ENCODE peak calls at places on chromosomes 7 and 10, in six cellular contexts. One of them, this sample, is unnamed.
A peak's percentile ranks its signal among the peaks of the same experiment; 100 is the strongest.

GRCh38 chr10:50991496-50992355 is 82.6 kb upstream of the PRKG1 start:
- DNase-seq in myocyte: peak; percentile 66
- DNase-seq in globus pallidus: no peak
- DNase-seq in LoVo: peak; percentile 14
- DNase-seq in GM12865: no peak
- DNase-seq in Right ventricle myocardium superior: peak; percentile 80
- DNase-seq in this sample: no peak

GRCh38 chr10:80528185-80528700 is 9.5 kb upstream of the SH2D4B start:
- DNase-seq in myocyte: no peak
- DNase-seq in globus pallidus: peak; percentile 51
- DNase-seq in LoVo: no peak
- DNase-seq in GM12865: no peak
- DNase-seq in Right ventricle myocardium superior: no peak
- DNase-seq in this sample: no peak

GRCh38 chr10:78890506-78890905 is 178.3 kb upstream of the ZMIZ1 start:
- DNase-seq in myocyte: no peak
- DNase-seq in globus pallidus: no peak
- DNase-seq in LoVo: no peak
- DNase-seq in GM12865: no peak
- DNase-seq in Right ventricle myocardium superior: no peak
- DNase-seq in this sample: no peak

GRCh38 chr10:26798298-26798697 is 62.5 kb downstream of the ABI1 start:
- DNase-seq in myocyte: no peak
- DNase-seq in globus pallidus: no peak
- DNase-seq in LoVo: no peak
- DNase-seq in GM12865: no peak
- DNase-seq in Right ventricle myocardium superior: no peak
- DNase-seq in this sample: no peak

GRCh38 chr10:49275896-49276295 is 23.1 kb upstream of the C10orf71 start:
- DNase-seq in myocyte: no peak
- DNase-seq in globus pallidus: peak; percentile 26
- DNase-seq in LoVo: no peak
- DNase-seq in GM12865: no peak
- DNase-seq in Right ventricle myocardium superior: no peak
- DNase-seq in this sample: no peak

GRCh38 chr7:92456241-92456640 is 9.0 kb downstream of the GATAD1 start:
- DNase-seq in myocyte: no peak
- DNase-seq in globus pallidus: no peak
- DNase-seq in LoVo: no peak
- DNase-seq in GM12865: no peak
- DNase-seq in Right ventricle myocardium superior: no peak
- DNase-seq in this sample: no peak

GRCh38 chr10:86598151-86598550 is 56.2 kb upstream of the OPN4 start:
- DNase-seq in myocyte: peak; percentile 79
- DNase-seq in globus pallidus: no peak
- DNase-seq in LoVo: no peak
- DNase-seq in GM12865: no peak
- DNase-seq in Right ventricle myocardium superior: no peak
- DNase-seq in this sample: no peak

GRCh38 chr10:35386594-35387174 is 50.4 kb downstream of the CCNY start:
- DNase-seq in myocyte: no peak
- DNase-seq in globus pallidus: no peak
- DNase-seq in LoVo: no peak
- DNase-seq in GM12865: no peak
- DNase-seq in Right ventricle myocardium superior: peak; percentile 62
- DNase-seq in this sample: no peak

GRCh38 chr10:6514844-6515780 is 65.0 kb downstream of the PRKCQ start:
- DNase-seq in myocyte: peak; percentile 65
- DNase-seq in globus pallidus: peak; percentile 39
- DNase-seq in LoVo: no peak
- DNase-seq in GM12865: no peak
- DNase-seq in Right ventricle myocardium superior: no peak
- DNase-seq in this sample: no peak

GRCh38 chr7:47873767-47874166 is 74.5 kb downstream of the PKD1L1 start:
- DNase-seq in myocyte: peak; percentile 41
- DNase-seq in globus pallidus: no peak
- DNase-seq in LoVo: peak; percentile 54
- DNase-seq in GM12865: no peak
- DNase-seq in Right ventricle myocardium superior: no peak
- DNase-seq in this sample: peak; percentile 79

GRCh38 chr7:145016068-145016467 is 180.2 kb upstream of the TPK1 start:
- DNase-seq in myocyte: no peak
- DNase-seq in globus pallidus: no peak
- DNase-seq in LoVo: no peak
- DNase-seq in GM12865: no peak
- DNase-seq in Right ventricle myocardium superior: no peak
- DNase-seq in this sample: no peak

GRCh38 chr10:114526112-114526496 is 121.8 kb upstream of the AFAP1L2 start:
- DNase-seq in myocyte: no peak
- DNase-seq in globus pallidus: no peak
- DNase-seq in LoVo: no peak
- DNase-seq in GM12865: peak; percentile 62
- DNase-seq in Right ventricle myocardium superior: no peak
- DNase-seq in this sample: no peak

GRCh38 chr10:130351466-130352290 is 215.5 kb downstream of the GLRX3 start:
- DNase-seq in myocyte: no peak
- DNase-seq in globus pallidus: no peak
- DNase-seq in LoVo: no peak
- DNase-seq in GM12865: no peak
- DNase-seq in Right ventricle myocardium superior: no peak
- DNase-seq in this sample: no peak

GRCh38 chr7:9945131-9945530 is 1028.5 kb upstream of the PHF14 start:
- DNase-seq in myocyte: no peak
- DNase-seq in globus pallidus: no peak
- DNase-seq in LoVo: no peak
- DNase-seq in GM12865: no peak
- DNase-seq in Right ventricle myocardium superior: no peak
- DNase-seq in this sample: no peak

GRCh38 chr7:134780166-134780853 is 876 bp downstream of the CALD1 start:
- DNase-seq in myocyte: peak; percentile 53
- DNase-seq in globus pallidus: no peak
- DNase-seq in LoVo: no peak
- DNase-seq in GM12865: no peak
- DNase-seq in Right ventricle myocardium superior: no peak
- DNase-seq in this sample: no peak

GRCh38 chr10:62614389-62615157 is 189.9 kb upstream of the ADO start:
- DNase-seq in myocyte: peak; percentile 94
- DNase-seq in globus pallidus: no peak
- DNase-seq in LoVo: no peak
- DNase-seq in GM12865: peak; percentile 94
- DNase-seq in Right ventricle myocardium superior: no peak
- DNase-seq in this sample: peak; percentile 51

This sample was measured in A549.